ENCODE peak calls at places on chromosomes 7 and 10, in six cellular contexts. K is amniotic epithelial cell; F is astrocyte of the spinal cord; Z is iPS DF 6.9; E is IMR-90; I is CD8-positive, alpha-beta memory T cell. U is an unnamed sample.
A peak's percentile ranks its signal among the peaks of the same experiment; 100 is the strongest.

GRCh38 chr10:43311794-43312193 is 44.9 kb upstream of the RASGEF1A start:
- DNase-seq in K (no peak), F (no peak), Z (no peak), E (no peak), I (no peak), U (no peak)

GRCh38 chr7:100604976-100605911 is 3.1 kb downstream of the PCOLCE start:
- DNase-seq in K (no peak), F (peak; percentile 22), Z (no peak), E (no peak), I (peak; percentile 41), U (no peak)

GRCh38 chr7:99596408-99596955 is 1.6 kb upstream of the TMEM225B start:
- DNase-seq in K (no peak), F (no peak), Z (no peak), E (no peak), I (no peak), U (no peak)

GRCh38 chr7:81857385-81857784 is 87.5 kb upstream of the HGF start:
- DNase-seq in K (peak; percentile 41), F (no peak), Z (no peak), E (no peak), I (no peak), U (no peak)

GRCh38 chr7:71752171-71752935 is 620.4 kb downstream of the GALNT17 start:
- DNase-seq in K (no peak), F (no peak), Z (peak; percentile 61), E (no peak), I (no peak), U (no peak)

GRCh38 chr10:17075510-17075909 is 54.1 kb downstream of the CUBN start:
- DNase-seq in K (peak; percentile 96), F (peak; percentile 92), Z (no peak), E (peak; percentile 96), I (no peak), U (no peak)

GRCh38 chr10:89481662-89482061 is 53.7 kb downstream of the SLC16A12 start:
- DNase-seq in K (peak; percentile 99), F (peak; percentile 94), Z (no peak), E (peak; percentile 93), I (no peak), U (no peak)

GRCh38 chr7:41045556-41046123 is 657.2 kb downstream of the INHBA start:
- DNase-seq in K (no peak), F (no peak), Z (no peak), E (no peak), I (no peak), U (no peak)

GRCh38 chr7:46630031-46630430 is 709.0 kb upstream of the IGFBP3 start:
- DNase-seq in K (peak; percentile 85), F (peak; percentile 80), Z (no peak), E (peak; percentile 84), I (no peak), U (no peak)

GRCh38 chr7:97418312-97418711 is 300.8 kb downstream of the SDHAF3 start:
- DNase-seq in K (no peak), F (no peak), Z (no peak), E (no peak), I (no peak), U (no peak)

GRCh38 chr7:43244232-43244631 is 131.8 kb downstream of the HECW1 start:
- DNase-seq in K (no peak), F (no peak), Z (no peak), E (peak; percentile 22), I (no peak), U (no peak)

GRCh38 chr7:141076377-141076776 is 2.5 kb downstream of the TMEM178B start:
- DNase-seq in K (no peak), F (no peak), Z (no peak), E (no peak), I (no peak), U (no peak)

GRCh38 chr10:73576890-73577591 is 14.1 kb downstream of the USP54 start:
- DNase-seq in K (no peak), F (no peak), Z (no peak), E (no peak), I (no peak), U (no peak)

GRCh38 chr10:23384364-23384763 is 39.8 kb upstream of the C10orf67 start:
- DNase-seq in K (peak; percentile 74), F (no peak), Z (no peak), E (peak; percentile 47), I (no peak), U (no peak)

GRCh38 chr10:132493246-132493755 is 44.3 kb upstream of the INPP5A start:
- DNase-seq in K (no peak), F (no peak), Z (no peak), E (no peak), I (no peak), U (no peak)

GRCh38 chr10:33547976-33548375 is 213.5 kb upstream of the NRP1 start:
- DNase-seq in K (peak; percentile 19), F (no peak), Z (no peak), E (no peak), I (no peak), U (no peak)

GRCh38 chr10:33800986-33801385 is 466.5 kb upstream of the NRP1 start:
- DNase-seq in K (no peak), F (no peak), Z (no peak), E (no peak), I (no peak), U (no peak)

GRCh38 chr10:125564570-125564969 is 118.4 kb downstream of the TEX36 start:
- DNase-seq in K (no peak), F (no peak), Z (no peak), E (no peak), I (no peak), U (no peak)

GRCh38 chr10:14048930-14049613 is 281.7 kb downstream of the FRMD4A start:
- DNase-seq in K (no peak), F (no peak), Z (no peak), E (no peak), I (no peak), U (no peak)

GRCh38 chr7:112945046-112945445 is 141.6 kb downstream of the GPR85 start:
- DNase-seq in K (no peak), F (no peak), Z (no peak), E (peak; percentile 9), I (no peak), U (no peak)

GRCh38 chr10:122492955-122493597 is 31.7 kb downstream of the HTRA1 start:
- DNase-seq in K (no peak), F (no peak), Z (no peak), E (peak; percentile 56), I (no peak), U (no peak)

GRCh38 chr10:63071145-63071544 is 62.0 kb upstream of the NRBF2 start:
- DNase-seq in K (no peak), F (no peak), Z (no peak), E (no peak), I (no peak), U (no peak)

GRCh38 chr7:136405931-136406777 is 429.0 kb upstream of the MTPN start:
- DNase-seq in K (peak; percentile 60), F (peak; percentile 66), Z (peak; percentile 72), E (peak; percentile 53), I (no peak), U (no peak)